ENCODE peak calls at places on chromosomes 11 and 22, in four cellular contexts. Y is H1, L is mesenchymal stem cell, Q is IMR-90. E is an unnamed sample.

GRCh38 chr22:20001082-20001638 is 15.5 kb downstream of the ARVCF start:
- DNase-seq in Y (no peak), L (peak), Q (peak), E (peak)

GRCh38 chr11:32438883-32439487 is 3.6 kb upstream of the WT1 start:
- DNase-seq in Y (no peak), L (peak), Q (no peak), E (peak)

GRCh38 chr11:2691355-2691761 is 8.4 kb downstream of the KCNQ1OT1 start:
- DNase-seq in Y (no peak), L (no peak), Q (no peak), E (no peak)

GRCh38 chr11:134802598-134802997 is 390.6 kb upstream of the B3GAT1 start:
- DNase-seq in Y (no peak), L (no peak), Q (no peak), E (no peak)

GRCh38 chr11:70476669-70477068 is 78.3 kb downstream of the CTTN start:
- DNase-seq in Y (no peak), L (no peak), Q (peak), E (no peak)

GRCh38 chr22:45268958-45269844 is 15.5 kb upstream of the UPK3A start:
- DNase-seq in Y (no peak), L (peak), Q (peak), E (peak)

GRCh38 chr11:2884424-2884815 is 1.2 kb downstream of the CDKN1C start:
- DNase-seq in Y (no peak), L (peak), Q (no peak), E (no peak)

GRCh38 chr11:19974886-19975285 is 185.4 kb downstream of the DBX1 start:
- DNase-seq in Y (no peak), L (no peak), Q (no peak), E (no peak)

GRCh38 chr11:114141863-114142590 is 82.5 kb downstream of the ZBTB16 start:
- DNase-seq in Y (no peak), L (no peak), Q (no peak), E (peak)

GRCh38 chr11:118198370-118198769 is 21.9 kb upstream of the SCN2B start:
- DNase-seq in Y (peak), L (peak), Q (peak), E (peak)

GRCh38 chr11:67392182-67392715 is 463 bp downstream of the RAD9A start:
- DNase-seq in Y (no peak), L (peak), Q (no peak), E (no peak)

GRCh38 chr11:90323289-90323688 is 100.4 kb upstream of the CHORDC1 start:
- DNase-seq in Y (no peak), L (no peak), Q (no peak), E (no peak)

GRCh38 chr11:129980086-129980485 is 22.5 kb downstream of the PRDM10 start:
- DNase-seq in Y (no peak), L (no peak), Q (no peak), E (no peak)

GRCh38 chr11:118051136-118051610 is 25.7 kb upstream of the TMPRSS4 start:
- DNase-seq in Y (no peak), L (no peak), Q (no peak), E (no peak)

GRCh38 chr11:56950510-56950909 is 38.2 kb upstream of the OR5AK2 start:
- DNase-seq in Y (no peak), L (no peak), Q (no peak), E (no peak)

GRCh38 chr11:2522636-2523255 is 77.9 kb downstream of the KCNQ1 start:
- DNase-seq in Y (no peak), L (no peak), Q (no peak), E (no peak)

GRCh38 chr22:19082793-19083192 is 39.4 kb downstream of the DGCR2 start:
- DNase-seq in Y (no peak), L (no peak), Q (no peak), E (no peak)

GRCh38 chr11:4065601-4066377 is 28.8 kb upstream of the RRM1 start:
- DNase-seq in Y (peak), L (no peak), Q (no peak), E (no peak)

GRCh38 chr11:66338276-66339162 is 2.3 kb upstream of the RIN1 start:
- DNase-seq in Y (no peak), L (no peak), Q (no peak), E (no peak)

GRCh38 chr22:23058063-23058462 is 12.3 kb upstream of the GNAZ start:
- DNase-seq in Y (no peak), L (no peak), Q (no peak), E (no peak)

GRCh38 chr11:128837627-128838026 is 29.5 kb downstream of the KCNJ1 start:
- DNase-seq in Y (no peak), L (no peak), Q (no peak), E (no peak)

GRCh38 chr11:28250192-28250591 is 142.0 kb downstream of the METTL15 start:
- DNase-seq in Y (no peak), L (no peak), Q (no peak), E (no peak)

GRCh38 chr22:33050614-33051230 is 7.5 kb downstream of the SYN3 start:
- DNase-seq in Y (no peak), L (no peak), Q (no peak), E (no peak)

GRCh38 chr11:44886765-44887164 is 63.9 kb downstream of the TP53I11 start:
- DNase-seq in Y (no peak), L (peak), Q (peak), E (no peak)

GRCh38 chr11:12455938-12456337 is 78.6 kb downstream of the PARVA start:
- DNase-seq in Y (no peak), L (peak), Q (peak), E (no peak)

GRCh38 chr11:9716275-9717039 is 52.6 kb downstream of the SWAP70 start:
- DNase-seq in Y (no peak), L (peak), Q (peak), E (no peak)

DNA sequence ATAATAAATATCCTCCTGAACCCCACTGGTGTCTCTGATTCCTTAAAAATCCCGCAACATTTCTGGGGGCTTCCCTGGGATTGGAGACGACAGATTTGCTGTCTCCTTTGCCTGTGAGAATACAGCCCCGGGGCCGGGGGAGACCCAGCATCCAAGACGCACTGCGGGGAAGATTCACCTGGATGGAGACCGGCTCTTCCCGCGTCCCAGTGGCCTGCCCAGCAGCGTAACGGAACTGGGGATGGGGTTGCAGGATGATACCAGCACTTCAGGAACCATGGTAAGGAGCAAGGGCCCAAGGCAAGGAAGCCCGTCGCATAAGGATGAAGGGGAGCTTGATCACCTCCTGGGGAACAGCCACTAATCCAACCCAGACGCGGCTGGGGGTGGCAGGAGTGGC is 53.3 kb upstream of the OR4C15 start:
- DNase-seq in Y (no peak), L (no peak), Q (no peak), E (no peak)
- H4K8ac ChIP-seq in Y (no peak), L (no peak), Q (no peak), E (no peak)

DNA sequence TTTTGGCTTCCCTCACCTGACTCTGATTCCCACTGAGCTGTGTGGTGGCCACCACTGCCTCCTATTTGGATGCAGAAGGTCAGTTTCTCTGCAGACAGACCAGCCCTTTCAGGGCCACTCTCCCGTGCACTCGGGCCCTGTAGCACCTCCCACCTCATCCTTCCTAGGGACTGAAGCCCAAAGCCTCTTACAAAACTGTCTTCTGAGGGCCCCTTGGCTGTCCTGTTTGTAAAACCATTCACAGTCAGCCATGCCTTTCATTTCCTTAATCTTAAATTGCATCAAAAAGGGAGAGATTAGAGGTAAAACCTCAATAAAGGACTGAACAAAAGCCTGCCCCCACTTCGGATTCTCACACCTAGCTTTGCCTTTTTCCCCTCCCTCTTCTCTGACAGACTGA is 247.0 kb upstream of the CADM1 start:
- DNase-seq in Y (no peak), L (no peak), Q (no peak), E (no peak)
- H3K14ac ChIP-seq in Y (no peak), L (no peak), Q (no peak), E (no peak)

GRCh38 chr22:50001388-50002231 is 11.0 kb downstream of the IL17REL start:
- DNase-seq in Y (no peak), L (no peak), Q (no peak), E (no peak)
- H4K8ac ChIP-seq in Y (no peak), L (no peak), Q (no peak), E (no peak)

DNA sequence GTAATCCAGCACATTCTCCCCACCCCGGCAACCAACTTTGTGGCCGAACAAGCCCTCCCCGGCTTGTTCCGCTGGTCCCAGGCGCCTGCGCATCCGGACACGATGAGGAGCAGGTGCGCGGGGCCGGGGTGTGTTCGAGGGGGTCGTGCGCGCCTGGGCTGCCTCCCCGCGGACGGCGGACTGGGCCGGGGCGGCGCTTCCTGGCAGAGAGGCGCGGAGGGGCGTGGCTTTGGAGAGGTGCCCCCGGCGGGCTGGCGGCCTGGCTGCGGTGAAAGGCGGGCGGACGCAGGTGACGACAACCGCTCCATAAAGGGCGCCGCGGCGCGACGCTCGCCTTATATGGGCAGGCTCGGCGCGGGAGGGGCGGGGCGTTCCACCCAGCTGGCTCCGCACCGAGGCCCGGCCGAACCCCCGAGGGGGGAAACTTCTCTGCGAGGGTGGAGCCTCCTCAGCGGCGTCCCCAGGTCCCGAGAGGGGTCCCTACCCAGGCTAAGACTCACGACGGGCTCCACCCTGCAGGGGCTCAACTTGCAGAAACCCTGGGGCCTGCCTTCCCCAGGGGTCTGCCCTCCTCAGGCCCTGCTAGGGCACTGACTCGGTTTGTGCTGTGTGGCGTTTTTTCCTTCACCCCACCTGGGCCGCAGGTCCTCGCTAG is 26.4 kb downstream of the TXN2 start:
- DNase-seq in Y (peak), L (peak), Q (peak), E (peak)
- H3K14ac ChIP-seq in Y (no peak), L (peak), Q (peak), E (peak)

GRCh38 chr11:862028-862703 is 19.5 kb downstream of the TSPAN4 start:
- DNase-seq in Y (no peak), L (no peak), Q (no peak), E (no peak)

GRCh38 chr11:862704-863388 is 20.2 kb downstream of the TSPAN4 start:
- DNase-seq in Y (no peak), L (no peak), Q (no peak), E (no peak)

GRCh38 chr11:864118-864827 is 21.6 kb downstream of the TSPAN4 start:
- DNase-seq in Y (no peak), L (no peak), Q (no peak), E (no peak)

GRCh38 chr11:864928-865327 is 22.3 kb downstream of the TSPAN4 start:
- DNase-seq in Y (no peak), L (no peak), Q (no peak), E (no peak)

DNA sequence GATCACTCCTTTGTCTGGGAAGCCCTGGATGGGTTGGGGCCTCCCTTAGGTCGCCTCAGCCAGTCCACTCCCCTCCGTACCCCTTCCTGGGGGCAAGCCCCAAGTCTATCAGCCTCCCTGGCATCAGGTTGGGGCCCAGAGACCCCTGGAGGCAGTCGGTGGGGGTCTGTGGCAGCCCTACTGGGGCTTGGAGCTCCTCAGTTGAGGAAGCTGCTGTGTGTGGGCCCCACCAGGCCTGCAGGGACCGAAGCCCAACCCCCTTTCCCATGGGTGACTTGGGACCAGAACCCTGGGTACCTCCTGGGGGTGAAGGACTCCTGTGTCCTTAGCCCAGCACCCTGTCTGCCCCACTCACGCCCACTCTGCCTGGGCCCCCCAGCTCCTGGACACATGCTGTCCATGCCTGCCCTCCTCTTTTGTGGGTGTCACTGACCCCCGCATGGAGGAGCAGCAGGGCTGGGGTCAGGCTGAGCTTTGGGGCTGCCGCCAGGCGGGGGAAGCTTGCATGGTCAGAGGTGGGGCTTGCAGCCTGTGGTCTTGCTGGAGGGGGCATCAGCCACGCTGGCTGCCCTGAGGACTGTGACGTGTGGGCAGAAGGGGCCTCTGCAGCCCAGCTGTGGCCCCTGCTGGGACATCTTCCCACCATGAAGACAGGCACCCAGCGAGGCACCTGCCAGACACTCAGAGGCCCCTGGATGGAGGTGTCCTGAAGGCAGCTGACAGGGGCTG is 20.9 kb downstream of the TSPAN4 start:
- DNase-seq in Y (no peak), L (no peak), Q (no peak), E (no peak)
- H4K8ac ChIP-seq in Y (peak), L (no peak), Q (no peak), E (no peak)

E was measured in trophoblast cell.